ENCODE peak calls at places on chromosomes 16 and 17, in ten cellular contexts. U is activated CD4-positive, alpha-beta memory T cell treated with anti-CD3 and anti-CD28 coated beads for 36 hours; O is lower leg skin; C is testis; F is HEK293T; T is SK-N-SH; I is NCI-H345; Z is lower lobe of right lung; D is neural progenitor cell; X is dermis blood vessel endothelial cell. A is an unnamed sample.

GRCh38 chr17:73304971-73305786 is 6.6 kb downstream of the CDC42EP4 start:
- DNase-seq in D (peak), F (peak), U (no peak), X (peak), I (peak), O (no peak), T (no peak), C (peak), Z (peak), A (peak)

GRCh38 chr17:40555296-40556190 is 9.7 kb downstream of the CCR7 start:
- DNase-seq in C (no peak), T (no peak), U (peak), F (no peak), Z (no peak), X (no peak), O (peak), D (no peak), I (no peak), A (peak)

GRCh38 chr16:21649196-21649595 is 3.2 kb downstream of the IGSF6 start:
- DNase-seq in F (no peak), D (no peak), U (no peak), T (no peak), I (no peak), X (no peak), O (no peak), C (no peak), Z (no peak), A (no peak)

GRCh38 chr17:16107165-16107770 is 107.6 kb downstream of the TTC19 start:
- DNase-seq in X (no peak), U (no peak), T (no peak), F (no peak), O (no peak), D (no peak), C (no peak), Z (no peak), I (no peak), A (no peak)

GRCh38 chr16:70804153-70804728 is 3.3 kb upstream of the VAC14 start:
- DNase-seq in I (no peak), U (peak), C (no peak), F (no peak), X (peak), Z (no peak), T (no peak), D (no peak), O (no peak), A (no peak)

GRCh38 chr17:76408037-76408849 is 23.8 kb downstream of the SPHK1 start:
- DNase-seq in D (peak), I (peak), X (peak), U (peak), C (peak), T (peak), O (no peak), F (peak), Z (peak), A (no peak)

GRCh38 chr17:57035971-57036481 is 49.0 kb upstream of the AKAP1 start:
- DNase-seq in C (no peak), D (no peak), I (peak), X (no peak), F (no peak), O (peak), T (no peak), U (no peak), Z (no peak), A (no peak)

GRCh38 chr17:61431594-61432311 is 20.5 kb upstream of the TBX4 start:
- DNase-seq in Z (no peak), T (no peak), X (no peak), O (no peak), I (no peak), D (no peak), F (no peak), C (no peak), U (no peak), A (no peak)

GRCh38 chr16:4319454-4319853 is 3.6 kb downstream of the GLIS2 start:
- DNase-seq in I (no peak), T (no peak), F (no peak), Z (no peak), D (no peak), O (no peak), C (peak), U (peak), X (no peak), A (peak)

GRCh38 chr16:706189-707061 is 824 bp upstream of the FBXL16 start:
- DNase-seq in F (no peak), T (no peak), C (no peak), I (peak), O (no peak), Z (no peak), D (peak), U (no peak), X (no peak), A (no peak)

GRCh38 chr17:40321502-40322416 is 12.8 kb downstream of the RARA start:
- DNase-seq in T (no peak), D (no peak), Z (no peak), X (peak), I (peak), O (no peak), F (no peak), U (no peak), C (peak), A (peak)

GRCh38 chr16:81445143-81445922 is 725 bp downstream of the CMIP start:
- DNase-seq in D (peak), Z (peak), I (peak), U (peak), O (peak), C (peak), T (peak), F (peak), X (peak), A (peak)

GRCh38 chr17:5122586-5123342 is 6.9 kb downstream of the USP6 start:
- DNase-seq in T (peak), O (no peak), U (peak), F (no peak), Z (peak), X (no peak), I (no peak), C (peak), D (peak), A (peak)

GRCh38 chr17:29619251-29619650 is 3.5 kb downstream of the CORO6 start:
- DNase-seq in O (no peak), D (peak), I (peak), C (no peak), U (peak), Z (no peak), X (peak), T (peak), F (no peak), A (no peak)

GRCh38 chr16:14523632-14524031 is 106.4 kb downstream of the PARN start:
- DNase-seq in C (no peak), F (no peak), I (no peak), O (no peak), X (no peak), T (no peak), U (no peak), Z (no peak), D (peak), A (no peak)

GRCh38 chr17:51398128-51398525 is 137.8 kb downstream of the UTP18 start:
- DNase-seq in D (no peak), F (no peak), U (no peak), C (no peak), X (no peak), T (no peak), O (no peak), I (no peak), Z (no peak), A (no peak)

GRCh38 chr17:74116087-74116717 is 87.3 kb upstream of the RPL38 start:
- DNase-seq in C (no peak), Z (no peak), T (no peak), D (no peak), U (no peak), X (no peak), I (peak), F (no peak), O (no peak), A (peak)

GRCh38 chr17:7839199-7839889 is 5.3 kb downstream of the KDM6B start:
- DNase-seq in I (no peak), Z (no peak), U (no peak), D (no peak), X (no peak), C (no peak), O (no peak), T (no peak), F (no peak), A (peak)

GRCh38 chr17:32813021-32813420 is 63.9 kb downstream of the MYO1D start:
- DNase-seq in X (no peak), U (no peak), D (no peak), Z (no peak), T (no peak), C (no peak), F (no peak), O (no peak), I (no peak), A (no peak)